ENCODE peak calls at places on chromosomes 5 and 9, in nine cellular contexts. J, W, B, D, U, S, E, X and H are unnamed samples.

GRCh38 chr5:135833521-135833920 is 942 bp upstream of the SLC25A48 start:
- DNase-seq in B (no peak), X (no peak), W (no peak), E (no peak), D (no peak), S (no peak), J (no peak), U (no peak), H (no peak)

GRCh38 chr5:112366987-112367386 is 52.1 kb downstream of the EPB41L4A start:
- DNase-seq in U (no peak), E (peak; percentile 22), J (no peak), D (no peak), X (no peak), B (no peak), S (peak; percentile 45), W (no peak), H (no peak)

GRCh38 chr5:120405291-120405864 is 58.7 kb upstream of the PRR16 start:
- DNase-seq in W (no peak), E (no peak), D (no peak), J (no peak), S (no peak), X (no peak), U (no peak), B (no peak), H (no peak)

GRCh38 chr5:149887622-149888183 is 56.9 kb downstream of the PDE6A start:
- DNase-seq in U (no peak), J (no peak), E (no peak), B (no peak), X (no peak), D (no peak), W (no peak), S (no peak), H (no peak)

GRCh38 chr5:59401637-59402036 is 491.9 kb downstream of the PDE4D start:
- DNase-seq in U (no peak), D (no peak), B (no peak), S (no peak), W (no peak), E (no peak), X (no peak), J (no peak), H (no peak)

GRCh38 chr9:8857330-8858249 is 1058.0 kb upstream of the DMAC1 start:
- DNase-seq in X (peak; percentile 43), E (peak; percentile 24), J (no peak), U (no peak), D (no peak), B (no peak), W (peak; percentile 52), S (no peak), H (no peak)

GRCh38 chr9:134666801-134667200 is 25.2 kb downstream of the COL5A1 start:
- DNase-seq in E (no peak), S (no peak), D (no peak), J (no peak), U (no peak), W (no peak), B (no peak), X (no peak), H (no peak)

GRCh38 chr5:172496671-172497371 is 42.5 kb upstream of the SH3PXD2B start:
- DNase-seq in D (no peak), X (no peak), E (peak; percentile 4), U (no peak), J (no peak), W (no peak), S (no peak), B (no peak), H (peak; percentile 7)

GRCh38 chr5:59357421-59357977 is 536.0 kb downstream of the PDE4D start:
- DNase-seq in U (no peak), S (no peak), J (no peak), W (no peak), D (no peak), E (no peak), B (no peak), X (no peak), H (no peak)

GRCh38 chr9:111186021-111186420 is 144.0 kb downstream of the OR2K2 start:
- DNase-seq in E (no peak), S (no peak), D (no peak), X (no peak), B (no peak), W (no peak), J (no peak), U (no peak), H (no peak)

GRCh38 chr5:51829226-51829625 is 446.0 kb downstream of the ISL1 start:
- DNase-seq in S (no peak), W (no peak), E (no peak), D (no peak), J (no peak), X (no peak), U (no peak), B (no peak), H (no peak)

GRCh38 chr5:79959407-79959806 is 31.7 kb downstream of the MTX3 start:
- DNase-seq in D (no peak), X (no peak), W (no peak), U (no peak), E (no peak), B (no peak), J (no peak), S (no peak), H (no peak)

GRCh38 chr5:80957031-80957761 is 3.0 kb upstream of the RASGRF2 start:
- DNase-seq in X (no peak), B (no peak), J (no peak), S (no peak), U (no peak), D (no peak), W (no peak), E (no peak), H (no peak)

GRCh38 chr5:38468202-38468656 is 88.2 kb downstream of the LIFR start:
- DNase-seq in U (no peak), J (no peak), E (no peak), X (peak; percentile 94), B (no peak), W (no peak), D (no peak), S (no peak), H (no peak)

GRCh38 chr9:86041331-86041741 is 58.0 kb downstream of the GOLM1 start:
- DNase-seq in W (no peak), S (no peak), D (no peak), X (no peak), U (no peak), E (no peak), B (no peak), J (no peak), H (no peak)

GRCh38 chr5:174581483-174581882 is 142.9 kb upstream of the MSX2 start:
- DNase-seq in S (peak; percentile 23), J (no peak), W (peak; percentile 58), X (peak; percentile 50), B (no peak), U (no peak), E (no peak), D (no peak), H (no peak)

GRCh38 chr9:82152181-82152580 is 163.6 kb downstream of the SPATA31D1 start:
- DNase-seq in U (no peak), S (no peak), X (no peak), B (no peak), J (no peak), E (no peak), W (no peak), D (no peak), H (no peak)

GRCh38 chr9:31137151-31137849 is 1247.1 kb upstream of the ACO1 start:
- DNase-seq in E (no peak), X (peak; percentile 29), W (no peak), J (no peak), S (no peak), U (no peak), B (no peak), D (no peak), H (no peak)